ENCODE peak calls at places on chromosomes 3 and 15, in ten cellular contexts. O is foreskin keratinocyte; G is MCF 10A; T is neural crest cell; R is activated CD8-positive, alpha-beta T cell treated with anti-CD3 and anti-CD28 coated beads for 36 hours; A is WTC11; V is GM06990; B is HepG2; I is upper lobe of right lung; P is IMR-90. M is an unnamed sample.

GRCh38 chr15:70165811-70166284 is 68.1 kb upstream of the TLE3 start:
- DNase-seq in O (no peak), G (no peak), T (no peak), R (no peak), A (no peak), V (no peak), B (no peak), I (peak; percentile 50), P (no peak), M (peak; percentile 33)

GRCh38 chr3:196186661-196187573 is 24.3 kb downstream of the ZDHHC19 start:
- DNase-seq in O (no peak), G (no peak), T (peak; percentile 45), R (peak; percentile 40), A (peak; percentile 70), V (peak; percentile 78), B (no peak), I (no peak), P (peak; percentile 22), M (no peak)

GRCh38 chr3:46695177-46695961 is 1.9 kb upstream of the ALS2CL start:
- DNase-seq in O (peak; percentile 25), G (peak; percentile 44), T (peak; percentile 27), R (peak; percentile 62), A (peak; percentile 69), V (peak; percentile 25), B (no peak), I (peak; percentile 85), P (no peak), M (no peak)

GRCh38 chr15:34582461-34583357 is 742 bp downstream of the GOLGA8B start:
- DNase-seq in O (peak; percentile 34), G (peak; percentile 56), T (no peak), R (peak; percentile 50), A (peak; percentile 35), V (peak; percentile 65), B (no peak), I (peak; percentile 78), P (peak; percentile 8), M (no peak)

GRCh38 chr15:38069506-38069905 is 135.1 kb downstream of the TMCO5A start:
- DNase-seq in O (peak; percentile 72), G (peak; percentile 60), T (no peak), R (peak; percentile 24), A (no peak), V (no peak), B (no peak), I (peak; percentile 66), P (peak; percentile 86), M (no peak)

GRCh38 chr3:53940651-53941050 is 49.0 kb upstream of the SELENOK start:
- DNase-seq in O (no peak), G (no peak), T (no peak), R (no peak), A (no peak), V (no peak), B (no peak), I (no peak), P (no peak), M (no peak)

GRCh38 chr3:115814778-115815380 is 191.6 kb downstream of the GAP43 start:
- DNase-seq in O (peak; percentile 52), G (peak; percentile 85), T (peak; percentile 91), R (peak; percentile 78), A (peak; percentile 87), V (peak; percentile 10), B (peak; percentile 70), I (no peak), P (peak; percentile 76), M (no peak)

GRCh38 chr3:99625643-99626414 is 12.6 kb upstream of the COL8A1 start:
- DNase-seq in O (no peak), G (peak; percentile 65), T (no peak), R (no peak), A (no peak), V (no peak), B (no peak), I (no peak), P (peak; percentile 84), M (no peak)

GRCh38 chr3:34260266-34260990 is 462.0 kb downstream of the PDCD6IP start:
- DNase-seq in O (peak; percentile 18), G (peak; percentile 61), T (peak; percentile 58), R (peak; percentile 75), A (peak; percentile 65), V (no peak), B (peak; percentile 10), I (no peak), P (peak; percentile 50), M (no peak)

GRCh38 chr3:27080126-27080525 is 289.1 kb downstream of the NEK10 start:
- DNase-seq in O (no peak), G (no peak), T (no peak), R (no peak), A (no peak), V (no peak), B (no peak), I (no peak), P (no peak), M (no peak)

GRCh38 chr15:65100427-65100826 is 14.6 kb downstream of the UBAP1L start:
- DNase-seq in O (no peak), G (no peak), T (no peak), R (no peak), A (no peak), V (no peak), B (no peak), I (no peak), P (no peak), M (peak; percentile 34)

GRCh38 chr3:42094128-42094527 is 3.0 kb downstream of the TRAK1 start:
- DNase-seq in O (no peak), G (no peak), T (no peak), R (no peak), A (no peak), V (no peak), B (no peak), I (no peak), P (no peak), M (no peak)

GRCh38 chr15:92627014-92627413 is 28.6 kb downstream of the FAM174B start:
- DNase-seq in O (no peak), G (no peak), T (no peak), R (no peak), A (no peak), V (no peak), B (no peak), I (no peak), P (no peak), M (no peak)

GRCh38 chr15:78711638-78712037 is 70.6 kb upstream of the CHRNB4 start:
- DNase-seq in O (no peak), G (no peak), T (no peak), R (no peak), A (no peak), V (no peak), B (no peak), I (no peak), P (no peak), M (no peak)

GRCh38 chr3:141308588-141309218 is 59.6 kb upstream of the ZBTB38 start:
- DNase-seq in O (peak; percentile 76), G (peak; percentile 86), T (peak; percentile 38), R (no peak), A (peak; percentile 81), V (no peak), B (peak; percentile 80), I (peak; percentile 80), P (peak; percentile 34), M (no peak)

GRCh38 chr15:96270581-96271172 is 59.8 kb upstream of the NR2F2 start:
- DNase-seq in O (peak; percentile 72), G (peak; percentile 88), T (no peak), R (no peak), A (no peak), V (no peak), B (peak; percentile 87), I (no peak), P (peak; percentile 79), M (no peak)

DNA sequence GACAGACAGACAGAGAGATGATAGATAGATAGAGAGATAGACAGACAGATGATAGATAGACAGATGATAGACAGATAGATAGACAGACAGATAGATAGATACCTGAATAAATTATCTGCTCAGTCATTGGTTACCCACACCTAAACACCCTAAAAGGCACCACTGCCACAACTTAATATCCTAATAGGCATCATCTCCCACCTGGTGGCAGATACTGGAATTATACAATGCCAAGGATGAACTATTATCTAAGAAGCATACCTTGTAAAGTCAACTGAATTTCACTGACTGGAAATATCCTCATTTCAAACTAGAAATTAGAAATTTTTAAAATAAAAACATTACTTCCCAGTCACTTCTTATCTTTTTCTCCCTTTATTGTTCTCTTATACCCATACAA is 19.4 kb upstream of the ATP8B4 start:
- DNase-seq in O (peak; percentile 26), G (no peak), T (no peak), R (no peak), A (no peak), V (no peak), B (no peak), I (no peak), P (peak; percentile 34), M (no peak)
- TF ChIP-seq CTCF in O (peak; percentile 69), G (no peak), T (peak; percentile 32), R (no peak), A (no peak), V (peak; percentile 7), B (no peak), I (peak; percentile 10), P (peak; percentile 39), M (peak; percentile 54)

GRCh38 chr15:74937602-74938371 is at the start of gene COX5A:
- DNase-seq in O (peak; percentile 90), G (peak; percentile 95), T (peak; percentile 81), R (peak; percentile 95), A (peak; percentile 86), V (peak; percentile 98), B (peak; percentile 85), I (peak; percentile 97), P (peak; percentile 96), M (peak; percentile 97)
- TF ChIP-seq CTCF in O (no peak), G (no peak), T (no peak), R (no peak), A (no peak), V (no peak), B (peak; percentile 23), I (no peak), P (no peak), M (no peak)

DNA sequence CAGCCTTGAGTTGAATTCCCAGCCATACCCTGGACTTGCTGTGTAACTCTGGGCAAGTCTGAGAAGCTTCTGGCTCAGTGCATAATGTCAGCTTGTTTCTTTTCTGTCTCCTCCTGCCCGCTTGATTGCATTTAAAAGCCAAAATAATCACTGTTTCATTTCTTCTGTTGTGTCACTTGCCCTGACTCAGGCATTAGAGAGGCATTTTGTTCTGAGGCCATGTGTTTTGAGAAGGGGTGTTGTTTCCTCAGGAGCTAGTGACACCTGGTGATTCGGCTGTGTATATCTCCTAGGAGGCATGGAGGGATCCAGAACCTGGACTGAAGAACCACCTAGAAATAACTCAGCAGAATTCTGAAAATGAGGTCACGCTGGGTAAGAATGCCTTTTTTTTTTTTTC is 16.0 kb downstream of the WDR73 start:
- DNase-seq in O (no peak), G (peak; percentile 43), T (no peak), R (no peak), A (no peak), V (no peak), B (peak; percentile 58), I (no peak), P (peak; percentile 22), M (no peak)
- TF ChIP-seq CTCF in O (peak; percentile 54), G (peak; percentile 25), T (no peak), R (no peak), A (no peak), V (no peak), B (peak; percentile 62), I (no peak), P (peak; percentile 5), M (peak; percentile 30)

DNA sequence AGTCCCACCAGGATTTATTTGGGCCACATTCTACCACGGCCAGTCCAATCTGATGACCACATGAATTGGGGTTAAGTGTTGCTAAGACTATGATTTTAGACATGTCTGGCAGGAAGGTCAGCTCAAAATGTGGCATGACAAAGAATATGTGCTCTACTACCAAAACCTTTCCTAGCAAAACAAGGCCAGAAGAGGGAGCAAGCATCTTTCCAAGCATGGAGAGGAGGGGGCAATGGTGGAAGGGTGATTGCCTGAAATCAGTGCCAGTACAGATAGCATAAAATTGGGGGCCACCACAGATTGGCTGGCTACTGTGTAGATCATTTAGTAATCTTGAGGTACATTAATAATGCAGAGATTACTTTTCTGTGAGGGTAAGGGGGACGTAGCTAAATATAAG is 43.2 kb downstream of the TMEM39A start:
- DNase-seq in O (no peak), G (peak; percentile 5), T (no peak), R (no peak), A (no peak), V (no peak), B (no peak), I (no peak), P (no peak), M (no peak)
- TF ChIP-seq CTCF in O (peak; percentile 18), G (no peak), T (peak; percentile 30), R (no peak), A (no peak), V (no peak), B (peak; percentile 24), I (no peak), P (no peak), M (peak; percentile 52)